ENCODE peak calls at places on chromosomes 13 and 19, in nine cellular contexts. One of them, this sample, is unnamed.
A peak's percentile ranks its signal among the peaks of the same experiment; 100 is the strongest.

GRCh38 chr13:78816592-78816991 is 157.6 kb upstream of the OBI1 start:
- DNase-seq in activated T-cell treated with anti-CD3 and anti-CD28 coated beads, Interleukin-2, amount 50 U/mL, for 24 hours: no peak
- DNase-seq in WTC11: peak; percentile 12
- DNase-seq in ELR: no peak
- DNase-seq in kidney: no peak
- DNase-seq in CD4-positive, alpha-beta memory T cell: no peak
- DNase-seq in stimulated activated CD8-positive, alpha-beta memory T cell treated with anti-CD3 and anti-CD28 coated beads, Interleukin-4, amount 100 ng/mL, for 4 hours: no peak
- DNase-seq in renal cortical epithelial cell: no peak
- DNase-seq in colonic mucosa: no peak
- DNase-seq in this sample: no peak

GRCh38 chr19:12868540-12869112 is 12.6 kb downstream of the DNASE2 start:
- DNase-seq in stimulated activated CD8-positive, alpha-beta memory T cell treated with anti-CD3 and anti-CD28 coated beads, Interleukin-4, amount 100 ng/mL, for 4 hours: no peak
- DNase-seq in kidney: no peak
- DNase-seq in activated T-cell treated with anti-CD3 and anti-CD28 coated beads, Interleukin-2, amount 50 U/mL, for 24 hours: no peak
- DNase-seq in WTC11: peak; percentile 71
- DNase-seq in ELR: no peak
- DNase-seq in colonic mucosa: no peak
- DNase-seq in renal cortical epithelial cell: no peak
- DNase-seq in CD4-positive, alpha-beta memory T cell: no peak
- DNase-seq in this sample: no peak

GRCh38 chr13:54078271-54078670 is 1049.7 kb downstream of the OLFM4 start:
- DNase-seq in activated T-cell treated with anti-CD3 and anti-CD28 coated beads, Interleukin-2, amount 50 U/mL, for 24 hours: no peak
- DNase-seq in renal cortical epithelial cell: no peak
- DNase-seq in kidney: no peak
- DNase-seq in CD4-positive, alpha-beta memory T cell: no peak
- DNase-seq in WTC11: no peak
- DNase-seq in colonic mucosa: no peak
- DNase-seq in stimulated activated CD8-positive, alpha-beta memory T cell treated with anti-CD3 and anti-CD28 coated beads, Interleukin-4, amount 100 ng/mL, for 4 hours: no peak
- DNase-seq in ELR: no peak
- DNase-seq in this sample: no peak

GRCh38 chr19:51138549-51138979 is 3.5 kb upstream of the SIGLEC7 start:
- DNase-seq in renal cortical epithelial cell: no peak
- DNase-seq in stimulated activated CD8-positive, alpha-beta memory T cell treated with anti-CD3 and anti-CD28 coated beads, Interleukin-4, amount 100 ng/mL, for 4 hours: no peak
- DNase-seq in kidney: no peak
- DNase-seq in activated T-cell treated with anti-CD3 and anti-CD28 coated beads, Interleukin-2, amount 50 U/mL, for 24 hours: peak; percentile 9
- DNase-seq in WTC11: no peak
- DNase-seq in ELR: no peak
- DNase-seq in CD4-positive, alpha-beta memory T cell: no peak
- DNase-seq in colonic mucosa: no peak
- DNase-seq in this sample: peak; percentile 24

GRCh38 chr19:19115954-19116353 is 22.3 kb downstream of the TMEM161A start:
- DNase-seq in WTC11: peak; percentile 88
- DNase-seq in colonic mucosa: peak; percentile 54
- DNase-seq in kidney: no peak
- DNase-seq in activated T-cell treated with anti-CD3 and anti-CD28 coated beads, Interleukin-2, amount 50 U/mL, for 24 hours: peak; percentile 66
- DNase-seq in CD4-positive, alpha-beta memory T cell: peak; percentile 31
- DNase-seq in ELR: peak; percentile 40
- DNase-seq in stimulated activated CD8-positive, alpha-beta memory T cell treated with anti-CD3 and anti-CD28 coated beads, Interleukin-4, amount 100 ng/mL, for 4 hours: no peak
- DNase-seq in renal cortical epithelial cell: no peak
- DNase-seq in this sample: peak; percentile 55

GRCh38 chr13:81051873-81052272 is 710.9 kb upstream of the SPRY2 start:
- DNase-seq in activated T-cell treated with anti-CD3 and anti-CD28 coated beads, Interleukin-2, amount 50 U/mL, for 24 hours: no peak
- DNase-seq in WTC11: no peak
- DNase-seq in renal cortical epithelial cell: no peak
- DNase-seq in CD4-positive, alpha-beta memory T cell: no peak
- DNase-seq in ELR: peak; percentile 33
- DNase-seq in stimulated activated CD8-positive, alpha-beta memory T cell treated with anti-CD3 and anti-CD28 coated beads, Interleukin-4, amount 100 ng/mL, for 4 hours: no peak
- DNase-seq in kidney: no peak
- DNase-seq in colonic mucosa: no peak
- DNase-seq in this sample: no peak

GRCh38 chr13:113599396-113599795 is 14.8 kb downstream of the TFDP1 start:
- DNase-seq in WTC11: peak; percentile 1
- DNase-seq in ELR: no peak
- DNase-seq in colonic mucosa: no peak
- DNase-seq in stimulated activated CD8-positive, alpha-beta memory T cell treated with anti-CD3 and anti-CD28 coated beads, Interleukin-4, amount 100 ng/mL, for 4 hours: no peak
- DNase-seq in renal cortical epithelial cell: no peak
- DNase-seq in CD4-positive, alpha-beta memory T cell: no peak
- DNase-seq in activated T-cell treated with anti-CD3 and anti-CD28 coated beads, Interleukin-2, amount 50 U/mL, for 24 hours: peak; percentile 8
- DNase-seq in kidney: peak; percentile 65
- DNase-seq in this sample: no peak

GRCh38 chr19:38805180-38805579 is 7.6 kb downstream of the LGALS4 start:
- DNase-seq in renal cortical epithelial cell: peak; percentile 9
- DNase-seq in WTC11: no peak
- DNase-seq in colonic mucosa: no peak
- DNase-seq in stimulated activated CD8-positive, alpha-beta memory T cell treated with anti-CD3 and anti-CD28 coated beads, Interleukin-4, amount 100 ng/mL, for 4 hours: no peak
- DNase-seq in kidney: peak; percentile 29
- DNase-seq in activated T-cell treated with anti-CD3 and anti-CD28 coated beads, Interleukin-2, amount 50 U/mL, for 24 hours: no peak
- DNase-seq in ELR: peak; percentile 48
- DNase-seq in CD4-positive, alpha-beta memory T cell: no peak
- DNase-seq in this sample: no peak

GRCh38 chr19:18265611-18265981 is 8.7 kb downstream of the IQCN start:
- DNase-seq in WTC11: no peak
- DNase-seq in colonic mucosa: no peak
- DNase-seq in ELR: no peak
- DNase-seq in stimulated activated CD8-positive, alpha-beta memory T cell treated with anti-CD3 and anti-CD28 coated beads, Interleukin-4, amount 100 ng/mL, for 4 hours: no peak
- DNase-seq in renal cortical epithelial cell: no peak
- DNase-seq in activated T-cell treated with anti-CD3 and anti-CD28 coated beads, Interleukin-2, amount 50 U/mL, for 24 hours: no peak
- DNase-seq in kidney: no peak
- DNase-seq in CD4-positive, alpha-beta memory T cell: no peak
- DNase-seq in this sample: no peak

GRCh38 chr13:30725331-30726085 is 9.8 kb upstream of the ALOX5AP start:
- DNase-seq in CD4-positive, alpha-beta memory T cell: no peak
- DNase-seq in stimulated activated CD8-positive, alpha-beta memory T cell treated with anti-CD3 and anti-CD28 coated beads, Interleukin-4, amount 100 ng/mL, for 4 hours: no peak
- DNase-seq in ELR: peak; percentile 37
- DNase-seq in colonic mucosa: no peak
- DNase-seq in activated T-cell treated with anti-CD3 and anti-CD28 coated beads, Interleukin-2, amount 50 U/mL, for 24 hours: no peak
- DNase-seq in kidney: no peak
- DNase-seq in WTC11: no peak
- DNase-seq in renal cortical epithelial cell: no peak
- DNase-seq in this sample: no peak

GRCh38 chr13:27183561-27184147 is 12.0 kb upstream of the USP12 start:
- DNase-seq in CD4-positive, alpha-beta memory T cell: no peak
- DNase-seq in activated T-cell treated with anti-CD3 and anti-CD28 coated beads, Interleukin-2, amount 50 U/mL, for 24 hours: no peak
- DNase-seq in stimulated activated CD8-positive, alpha-beta memory T cell treated with anti-CD3 and anti-CD28 coated beads, Interleukin-4, amount 100 ng/mL, for 4 hours: no peak
- DNase-seq in WTC11: no peak
- DNase-seq in ELR: peak; percentile 80
- DNase-seq in colonic mucosa: no peak
- DNase-seq in kidney: no peak
- DNase-seq in renal cortical epithelial cell: peak; percentile 98
- DNase-seq in this sample: no peak

GRCh38 chr19:5697890-5698634 is 8.0 kb downstream of the RPL36 start:
- DNase-seq in colonic mucosa: no peak
- DNase-seq in CD4-positive, alpha-beta memory T cell: no peak
- DNase-seq in WTC11: no peak
- DNase-seq in stimulated activated CD8-positive, alpha-beta memory T cell treated with anti-CD3 and anti-CD28 coated beads, Interleukin-4, amount 100 ng/mL, for 4 hours: no peak
- DNase-seq in activated T-cell treated with anti-CD3 and anti-CD28 coated beads, Interleukin-2, amount 50 U/mL, for 24 hours: peak; percentile 40
- DNase-seq in ELR: peak; percentile 36
- DNase-seq in kidney: no peak
- DNase-seq in renal cortical epithelial cell: no peak
- DNase-seq in this sample: no peak

GRCh38 chr19:23313196-23313595 is 63.0 kb upstream of the ZNF724 start:
- DNase-seq in kidney: no peak
- DNase-seq in renal cortical epithelial cell: no peak
- DNase-seq in CD4-positive, alpha-beta memory T cell: no peak
- DNase-seq in WTC11: no peak
- DNase-seq in colonic mucosa: no peak
- DNase-seq in ELR: no peak
- DNase-seq in activated T-cell treated with anti-CD3 and anti-CD28 coated beads, Interleukin-2, amount 50 U/mL, for 24 hours: no peak
- DNase-seq in stimulated activated CD8-positive, alpha-beta memory T cell treated with anti-CD3 and anti-CD28 coated beads, Interleukin-4, amount 100 ng/mL, for 4 hours: no peak
- DNase-seq in this sample: no peak